ENCODE peak calls at places on chromosome 15, in four cellular contexts. S, X, L and N are unnamed samples.

GRCh38 chr15:78618064-78618463 is 2.7 kb downstream of the CHRNA3 start:
- DNase-seq in S (no peak), X (no peak), L (no peak), N (no peak)

GRCh38 chr15:44490628-44491027 is 46.3 kb upstream of the EIF3J start:
- DNase-seq in S (no peak), X (no peak), L (no peak), N (peak; percentile 69)

GRCh38 chr15:48536681-48537091 is 108.8 kb downstream of the FBN1 start:
- DNase-seq in S (no peak), X (no peak), L (no peak), N (no peak)

GRCh38 chr15:82910721-82911120 is 41.8 kb downstream of the HOMER2 start:
- DNase-seq in S (no peak), X (no peak), L (no peak), N (no peak)

GRCh38 chr15:89822951-89823701 is 8.5 kb upstream of the ANPEP start:
- DNase-seq in S (no peak), X (no peak), L (no peak), N (peak; percentile 79)

GRCh38 chr15:56667517-56667916 is 65.8 kb downstream of the ZNF280D start:
- DNase-seq in S (no peak), X (no peak), L (no peak), N (no peak)

GRCh38 chr15:101326462-101327146 is 31.6 kb upstream of the SNRPA1 start:
- DNase-seq in S (no peak), X (no peak), L (no peak), N (no peak)

GRCh38 chr15:57703387-57703786 is 3.1 kb upstream of the POLR2M start:
- DNase-seq in S (no peak), X (no peak), L (no peak), N (peak; percentile 51)

GRCh38 chr15:91142097-91142744 is 42.2 kb downstream of the SV2B start:
- DNase-seq in S (no peak), X (no peak), L (no peak), N (peak; percentile 10)

GRCh38 chr15:62684143-62684808 is 358.3 kb upstream of the TPM1 start:
- DNase-seq in S (no peak), X (no peak), L (no peak), N (no peak)

GRCh38 chr15:96736384-96736783 is 405.9 kb downstream of the NR2F2 start:
- DNase-seq in S (no peak), X (no peak), L (no peak), N (peak; percentile 7)

GRCh38 chr15:57922780-57923179 is 142.7 kb downstream of the ALDH1A2 start:
- DNase-seq in S (no peak), X (no peak), L (no peak), N (no peak)

GRCh38 chr15:65791335-65792129 is 561 bp downstream of the DENND4A start:
- DNase-seq in S (peak; percentile 74), X (peak; percentile 7), L (peak; percentile 28), N (peak; percentile 62)

GRCh38 chr15:78605201-78605600 is 15.6 kb downstream of the CHRNA3 start:
- DNase-seq in S (no peak), X (no peak), L (no peak), N (no peak)

GRCh38 chr15:92690370-92690769 is 34.8 kb upstream of the FAM174B start:
- DNase-seq in S (no peak), X (no peak), L (no peak), N (no peak)

GRCh38 chr15:95405447-95405846 is 925.1 kb upstream of the NR2F2 start:
- DNase-seq in S (no peak), X (no peak), L (no peak), N (peak; percentile 6)

GRCh38 chr15:91694131-91694828 is 159.2 kb upstream of the SLCO3A1 start:
- DNase-seq in S (no peak), X (no peak), L (no peak), N (no peak)

GRCh38 chr15:81284256-81285031 is 39.5 kb downstream of the STARD5 start:
- DNase-seq in S (peak; percentile 28), X (no peak), L (no peak), N (no peak)

GRCh38 chr15:51071609-51072008 is 23.1 kb downstream of the TNFAIP8L3 start:
- DNase-seq in S (no peak), X (no peak), L (no peak), N (no peak)

GRCh38 chr15:42014406-42014805 is 6.4 kb downstream of the PLA2G4E start:
- DNase-seq in S (no peak), X (no peak), L (no peak), N (no peak)

GRCh38 chr15:38238311-38238710 is 14.3 kb upstream of the SPRED1 start:
- DNase-seq in S (no peak), X (no peak), L (no peak), N (no peak)

GRCh38 chr15:59567369-59567768 is 44.2 kb upstream of the GCNT3 start:
- DNase-seq in S (no peak), X (no peak), L (no peak), N (no peak)